ENCODE peak calls at places on chromosomes 1 and 21, in six cellular contexts. L is CD8-positive, alpha-beta T cell; D is neural crest cell; A is stomach; V is HFFc6; M is astrocyte of the cerebellum. E is an unnamed sample.

GRCh38 chr1:221697924-221698425 is 43.9 kb downstream of the DUSP10 start:
- DNase-seq in M (no peak), A (no peak), D (no peak), L (no peak), V (no peak), E (no peak)

GRCh38 chr1:156544592-156545102 is 27.7 kb downstream of the IQGAP3 start:
- DNase-seq in V (no peak), L (no peak), D (no peak), A (no peak), M (no peak), E (no peak)

GRCh38 chr1:213296558-213296957 is 245.5 kb downstream of the RPS6KC1 start:
- DNase-seq in M (no peak), A (no peak), V (no peak), D (no peak), L (no peak), E (no peak)

GRCh38 chr21:25647632-25648031 is 8.6 kb downstream of the JAM2 start:
- DNase-seq in D (no peak), V (no peak), A (no peak), M (no peak), L (no peak), E (no peak)

GRCh38 chr1:215543806-215544205 is 23.3 kb upstream of the KCTD3 start:
- DNase-seq in D (no peak), A (no peak), M (no peak), L (no peak), V (no peak), E (no peak)

GRCh38 chr21:29208666-29209059 is 78.2 kb downstream of the MAP3K7CL start:
- DNase-seq in D (no peak), M (peak; percentile 58), A (no peak), L (no peak), V (peak; percentile 86), E (no peak)

GRCh38 chr1:204633665-204634064 is 51.9 kb downstream of the LRRN2 start:
- DNase-seq in L (no peak), V (no peak), D (no peak), M (no peak), A (peak; percentile 46), E (no peak)

GRCh38 chr1:173405758-173406344 is 71.3 kb upstream of the PRDX6 start:
- DNase-seq in D (no peak), L (no peak), M (no peak), A (no peak), V (peak; percentile 74), E (no peak)

GRCh38 chr1:239354211-239354610 is 32.2 kb upstream of the CHRM3 start:
- DNase-seq in M (no peak), A (no peak), L (no peak), D (no peak), V (peak; percentile 59), E (no peak)

GRCh38 chr1:110220324-110220723 is 10.2 kb downstream of the KCNC4 start:
- DNase-seq in L (no peak), D (no peak), M (no peak), A (no peak), V (no peak), E (no peak)

GRCh38 chr1:232982238-232982944 is 32.0 kb downstream of the NTPCR start:
- DNase-seq in L (no peak), V (peak; percentile 49), D (no peak), A (peak; percentile 60), M (peak; percentile 32), E (no peak)

GRCh38 chr1:153677718-153678518 is 570 bp upstream of the NPR1 start:
- DNase-seq in V (no peak), A (peak; percentile 63), L (no peak), D (peak; percentile 65), M (no peak), E (peak; percentile 40)

GRCh38 chr1:234925440-234926251 is 203.0 kb downstream of the TOMM20 start:
- DNase-seq in A (no peak), D (no peak), L (no peak), M (peak; percentile 98), V (peak; percentile 99), E (no peak)

GRCh38 chr1:26277719-26278118 is 2.2 kb upstream of the SH3BGRL3 start:
- DNase-seq in L (no peak), D (no peak), V (no peak), A (no peak), M (no peak), E (no peak)

GRCh38 chr1:1086911-1087341 is 12.8 kb upstream of the RNF223 start:
- DNase-seq in L (no peak), M (no peak), V (no peak), D (no peak), A (no peak), E (no peak)

GRCh38 chr1:19009882-19010321 is 53.4 kb upstream of the IFFO2 start:
- DNase-seq in M (peak; percentile 69), A (no peak), D (no peak), L (no peak), V (peak; percentile 86), E (no peak)

GRCh38 chr1:51750729-51751128 is 127.8 kb downstream of the NRDC start:
- DNase-seq in A (no peak), M (no peak), D (no peak), L (no peak), V (peak; percentile 35), E (no peak)

GRCh38 chr1:180173451-180173850 is 18.8 kb downstream of the QSOX1 start:
- DNase-seq in A (no peak), D (no peak), M (no peak), V (no peak), L (no peak), E (no peak)

GRCh38 chr1:204232530-204232929 is 18.7 kb upstream of the GOLT1A start:
- DNase-seq in L (no peak), D (no peak), A (no peak), M (no peak), V (peak; percentile 27), E (no peak)

GRCh38 chr1:6999826-7000225 is 214.6 kb downstream of the CAMTA1 start:
- DNase-seq in L (no peak), D (no peak), V (no peak), M (no peak), A (no peak), E (no peak)
- TF ChIP-seq CTCF in L (no peak), D (no peak), V (no peak), M (no peak), A (no peak), E (no peak)

GRCh38 chr21:34335316-34335715 is 28.5 kb upstream of the KCNE2 start:
- DNase-seq in L (no peak), M (no peak), D (no peak), V (peak; percentile 55), A (no peak), E (no peak)
- TF ChIP-seq CTCF in L (no peak), M (no peak), D (no peak), V (no peak), A (no peak), E (no peak)

GRCh38 chr1:66282343-66282852 is 251.6 kb upstream of the SGIP1 start:
- DNase-seq in A (no peak), D (no peak), L (no peak), M (no peak), V (peak; percentile 83), E (no peak)
- TF ChIP-seq CTCF in A (no peak), D (no peak), L (peak; percentile 35), M (peak; percentile 8), V (peak; percentile 57), E (no peak)

GRCh38 chr1:181497870-181498269 is 14.6 kb downstream of the CACNA1E start:
- DNase-seq in V (no peak), A (no peak), L (no peak), M (no peak), D (no peak), E (no peak)
- TF ChIP-seq CTCF in V (no peak), A (no peak), L (no peak), M (no peak), D (no peak), E (no peak)

DNA sequence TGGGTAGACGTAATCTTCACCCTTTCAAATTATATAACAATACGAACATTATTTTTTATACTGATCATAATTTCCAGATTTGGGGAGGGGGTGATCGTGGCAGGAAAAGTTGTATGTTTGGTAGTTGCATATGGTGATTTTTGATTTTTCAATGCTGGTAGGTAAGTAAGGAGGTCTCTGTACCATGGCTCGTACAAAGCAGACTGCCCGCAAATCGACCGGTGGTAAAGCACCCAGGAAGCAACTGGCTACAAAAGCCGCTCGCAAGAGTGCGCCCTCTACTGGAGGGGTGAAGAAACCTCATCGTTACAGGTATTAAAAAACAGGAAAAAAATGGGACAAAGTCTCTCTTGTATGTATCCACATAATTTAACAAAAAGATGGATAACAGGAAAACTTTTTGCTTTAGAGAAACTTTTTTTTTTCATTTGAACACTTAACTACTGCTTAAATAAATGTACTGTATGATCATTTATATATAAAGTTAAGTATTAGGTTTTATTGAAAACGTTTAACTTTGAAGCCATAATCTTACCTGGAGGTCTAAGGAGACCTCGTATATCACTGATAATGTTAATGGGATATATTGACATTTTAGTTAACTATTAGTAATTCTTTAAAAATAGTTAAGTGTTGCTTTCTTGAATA is 1.8 kb downstream of the H3-3A start:
- DNase-seq in M (no peak), L (no peak), D (no peak), A (peak; percentile 36), V (peak; percentile 9), E (no peak)
- TF ChIP-seq CTCF in M (peak; percentile 65), L (peak; percentile 77), D (peak; percentile 73), A (peak; percentile 84), V (peak; percentile 89), E (peak; percentile 79)

DNA sequence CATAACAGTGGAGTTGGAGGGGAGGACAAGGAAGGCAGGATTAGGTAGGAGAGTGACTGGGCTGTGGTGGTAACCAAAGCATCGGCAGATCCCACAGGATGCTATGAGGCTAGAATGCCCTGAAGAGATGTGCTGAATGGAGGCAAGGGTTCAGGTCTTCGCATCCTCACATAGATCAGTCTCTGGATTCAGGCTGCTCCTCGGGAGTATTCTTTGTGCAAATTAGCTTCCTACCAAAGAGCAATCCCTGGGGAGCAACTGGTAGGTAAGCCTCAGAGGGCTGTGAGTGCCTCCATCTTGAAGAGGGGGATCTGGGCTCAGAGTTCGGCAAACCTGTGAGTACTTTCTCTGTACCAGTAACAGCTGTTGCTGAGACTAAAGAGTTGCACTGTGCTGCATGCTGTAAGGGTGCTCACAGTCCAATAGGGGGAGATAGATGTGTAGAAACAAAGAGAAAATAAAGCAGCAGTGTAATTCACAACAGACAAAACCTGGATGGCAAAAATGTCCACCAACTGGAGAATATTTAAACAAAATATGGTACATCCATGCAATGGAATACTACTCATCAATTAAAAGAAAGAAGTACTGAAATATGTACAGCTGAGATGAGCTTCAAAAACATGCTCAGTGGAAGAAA is 322.4 kb upstream of the DEPDC1 start:
- DNase-seq in M (no peak), V (no peak), A (no peak), D (no peak), L (no peak), E (no peak)
- TF ChIP-seq CTCF in M (peak; percentile 72), V (peak; percentile 23), A (no peak), D (peak; percentile 67), L (no peak), E (no peak)

E was measured in activated B cell treated with CpG ODN at 0.5 μM for 24 hours.